ENCODE peak calls at places on chromosomes 12 and 14, in six cellular contexts. One of them, this sample, is unnamed.
A peak's percentile ranks its signal among the peaks of the same experiment; 100 is the strongest.

GRCh38 chr12:96514328-96514727 is 25.0 kb downstream of the CFAP54 start:
- DNase-seq in IMR-90: peak; percentile 60
- DNase-seq in H9: no peak
- DNase-seq in H1: no peak
- DNase-seq in neuronal stem cell: no peak
- DNase-seq in trophoblast cell: no peak
- DNase-seq in this sample: no peak

GRCh38 chr12:122871851-122872785 is 23.8 kb downstream of the VPS37B start:
- DNase-seq in IMR-90: peak; percentile 88
- DNase-seq in H9: peak; percentile 100
- DNase-seq in H1: peak; percentile 94
- DNase-seq in neuronal stem cell: no peak
- DNase-seq in trophoblast cell: peak; percentile 35
- DNase-seq in this sample: peak; percentile 86

GRCh38 chr12:21337959-21338704 is 3.4 kb upstream of the SLCO1A2 start:
- DNase-seq in IMR-90: no peak
- DNase-seq in H9: no peak
- DNase-seq in H1: no peak
- DNase-seq in neuronal stem cell: no peak
- DNase-seq in trophoblast cell: no peak
- DNase-seq in this sample: no peak

GRCh38 chr12:85794551-85794950 is 41.7 kb downstream of the RASSF9 start:
- DNase-seq in IMR-90: peak; percentile 4
- DNase-seq in H9: no peak
- DNase-seq in H1: no peak
- DNase-seq in neuronal stem cell: peak; percentile 4
- DNase-seq in trophoblast cell: no peak
- DNase-seq in this sample: no peak

GRCh38 chr12:113471619-113472171 is at the start of gene LHX5:
- DNase-seq in IMR-90: peak; percentile 13
- DNase-seq in H9: peak; percentile 78
- DNase-seq in H1: no peak
- DNase-seq in neuronal stem cell: peak; percentile 77
- DNase-seq in trophoblast cell: no peak
- DNase-seq in this sample: no peak

GRCh38 chr12:122030427-122030825 is 8.7 kb downstream of the BCL7A start:
- DNase-seq in IMR-90: no peak
- DNase-seq in H9: no peak
- DNase-seq in H1: no peak
- DNase-seq in neuronal stem cell: no peak
- DNase-seq in trophoblast cell: no peak
- DNase-seq in this sample: no peak

GRCh38 chr12:92178340-92178739 is 32.7 kb upstream of the BTG1 start:
- DNase-seq in IMR-90: no peak
- DNase-seq in H9: no peak
- DNase-seq in H1: no peak
- DNase-seq in neuronal stem cell: no peak
- DNase-seq in trophoblast cell: no peak
- DNase-seq in this sample: no peak

GRCh38 chr14:80475074-80475473 is 263.8 kb upstream of the DIO2 start:
- DNase-seq in IMR-90: peak; percentile 82
- DNase-seq in H9: no peak
- DNase-seq in H1: no peak
- DNase-seq in neuronal stem cell: no peak
- DNase-seq in trophoblast cell: no peak
- DNase-seq in this sample: peak; percentile 34

GRCh38 chr14:68219407-68219806 is 399.8 kb downstream of the RAD51B start:
- DNase-seq in IMR-90: no peak
- DNase-seq in H9: peak; percentile 39
- DNase-seq in H1: no peak
- DNase-seq in neuronal stem cell: no peak
- DNase-seq in trophoblast cell: no peak
- DNase-seq in this sample: no peak

GRCh38 chr12:128818065-128819022 is 5.4 kb downstream of the SLC15A4 start:
- DNase-seq in IMR-90: peak; percentile 43
- DNase-seq in H9: no peak
- DNase-seq in H1: no peak
- DNase-seq in neuronal stem cell: no peak
- DNase-seq in trophoblast cell: no peak
- DNase-seq in this sample: peak; percentile 64

GRCh38 chr14:31578266-31578665 is 17.1 kb downstream of the NUBPL start:
- DNase-seq in IMR-90: no peak
- DNase-seq in H9: no peak
- DNase-seq in H1: no peak
- DNase-seq in neuronal stem cell: no peak
- DNase-seq in trophoblast cell: no peak
- DNase-seq in this sample: no peak

GRCh38 chr12:131816495-131816894 is 11.7 kb upstream of the MMP17 start:
- DNase-seq in IMR-90: no peak
- DNase-seq in H9: no peak
- DNase-seq in H1: no peak
- DNase-seq in neuronal stem cell: no peak
- DNase-seq in trophoblast cell: no peak
- DNase-seq in this sample: no peak

GRCh38 chr12:110270125-110270962 is 10.7 kb upstream of the ATP2A2 start:
- DNase-seq in IMR-90: peak; percentile 73
- DNase-seq in H9: no peak
- DNase-seq in H1: no peak
- DNase-seq in neuronal stem cell: no peak
- DNase-seq in trophoblast cell: no peak
- DNase-seq in this sample: peak; percentile 82

GRCh38 chr14:68987653-68988036 is 8.5 kb upstream of the ACTN1 start:
- DNase-seq in IMR-90: no peak
- DNase-seq in H9: peak; percentile 79
- DNase-seq in H1: no peak
- DNase-seq in neuronal stem cell: peak; percentile 20
- DNase-seq in trophoblast cell: no peak
- DNase-seq in this sample: no peak

DNA sequence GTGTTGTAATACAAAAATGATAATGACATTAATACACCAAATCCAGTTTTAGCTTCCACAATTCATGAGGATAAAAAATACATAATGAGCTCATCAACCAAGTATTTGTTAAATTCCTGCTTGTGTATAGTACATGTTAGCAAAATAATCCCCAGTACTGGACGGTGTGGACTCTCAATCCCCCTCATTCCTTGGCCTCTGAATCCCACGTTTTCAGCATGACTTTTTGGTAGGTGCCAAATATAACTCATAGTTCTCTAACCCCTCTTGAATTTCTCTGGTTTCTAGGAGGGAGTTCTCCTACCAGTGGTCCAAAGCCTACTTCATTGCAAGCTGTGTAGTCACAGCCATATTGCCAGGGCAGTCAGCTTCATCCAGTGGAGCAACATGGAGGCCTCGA is 41.4 kb upstream of the EPS8 start:
- DNase-seq in IMR-90: peak; percentile 82
- DNase-seq in H9: no peak
- DNase-seq in H1: no peak
- DNase-seq in neuronal stem cell: no peak
- DNase-seq in trophoblast cell: no peak
- DNase-seq in this sample: no peak
- H3K14ac ChIP-seq in IMR-90: peak overlapping the region; percentile 72
- H3K14ac ChIP-seq in H9: no peak overlapping the region
- H3K14ac ChIP-seq in H1: no peak overlapping the region
- H3K14ac ChIP-seq in neuronal stem cell: no peak overlapping the region
- H3K14ac ChIP-seq in trophoblast cell: no peak overlapping the region
- H3K14ac ChIP-seq in this sample: no peak overlapping the region

DNA sequence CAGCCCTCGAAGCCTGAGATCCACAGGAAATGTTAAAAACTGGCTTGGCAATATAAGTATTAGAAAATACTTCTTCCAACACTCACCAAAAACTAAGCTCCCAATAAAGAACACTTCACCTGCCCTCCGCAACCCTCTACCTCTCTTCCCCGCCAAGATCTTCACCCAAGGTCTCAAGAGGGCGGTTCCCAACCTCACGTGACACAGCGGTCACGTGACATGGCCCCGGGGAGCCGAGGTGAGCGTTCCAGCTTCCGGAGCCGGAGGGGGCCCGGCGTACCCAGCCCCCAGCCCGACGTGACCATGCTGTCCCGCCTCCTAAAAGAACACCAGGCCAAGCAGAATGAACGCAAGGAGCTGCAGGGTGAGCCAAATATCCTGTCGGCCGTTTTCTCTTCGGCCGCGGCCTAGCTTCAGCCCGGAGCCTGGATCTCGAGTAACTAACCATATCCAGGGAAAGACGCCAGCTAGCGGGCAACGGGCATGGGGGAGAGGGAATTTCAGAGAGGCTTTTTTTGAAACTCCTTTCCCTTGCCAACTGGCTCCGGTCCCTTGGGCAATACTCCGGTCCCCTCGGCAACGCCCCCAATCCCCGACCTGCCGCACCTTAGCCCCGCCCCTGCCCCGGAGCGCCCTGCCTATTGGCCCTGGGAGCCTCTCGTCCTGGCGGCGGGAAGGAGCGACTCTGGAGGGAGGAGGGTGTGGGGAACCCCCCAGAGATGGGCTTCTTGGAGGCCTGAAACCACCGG is at the start of gene BLOC1S1:
- DNase-seq in IMR-90: peak; percentile 91
- DNase-seq in H9: peak; percentile 96
- DNase-seq in H1: peak; percentile 98
- DNase-seq in neuronal stem cell: peak; percentile 94
- DNase-seq in trophoblast cell: peak; percentile 93
- DNase-seq in this sample: peak; percentile 92
- H4K8ac ChIP-seq in IMR-90: peak within 1 kb of the TSS; percentile 98
- H4K8ac ChIP-seq in H9: no peak within 1 kb of the TSS
- H4K8ac ChIP-seq in H1: peak within 1 kb of the TSS; percentile 83
- H4K8ac ChIP-seq in neuronal stem cell: no peak within 1 kb of the TSS
- H4K8ac ChIP-seq in trophoblast cell: peak within 1 kb of the TSS; percentile 80
- H4K8ac ChIP-seq in this sample: peak within 1 kb of the TSS; percentile 98

GRCh38 chr14:22388669-22389625 is 200.1 kb downstream of the DAD1 start:
- DNase-seq in IMR-90: peak; percentile 51
- DNase-seq in H9: no peak
- DNase-seq in H1: no peak
- DNase-seq in neuronal stem cell: no peak
- DNase-seq in trophoblast cell: no peak
- DNase-seq in this sample: peak; percentile 57
- H3K14ac ChIP-seq in IMR-90: no peak overlapping the region
- H3K14ac ChIP-seq in H9: no peak overlapping the region
- H3K14ac ChIP-seq in H1: no peak overlapping the region
- H3K14ac ChIP-seq in neuronal stem cell: no peak overlapping the region
- H3K14ac ChIP-seq in trophoblast cell: no peak overlapping the region
- H3K14ac ChIP-seq in this sample: no peak overlapping the region

GRCh38 chr12:24948452-24948815 is 467 bp downstream of the BCAT1 start:
- DNase-seq in IMR-90: peak; percentile 54
- DNase-seq in H9: peak; percentile 59
- DNase-seq in H1: peak; percentile 57
- DNase-seq in neuronal stem cell: peak; percentile 26
- DNase-seq in trophoblast cell: no peak
- DNase-seq in this sample: peak; percentile 51

GRCh38 chr12:24947541-24948451 is 1.1 kb downstream of the BCAT1 start:
- DNase-seq in IMR-90: no peak
- DNase-seq in H9: no peak
- DNase-seq in H1: no peak
- DNase-seq in neuronal stem cell: no peak
- DNase-seq in trophoblast cell: no peak
- DNase-seq in this sample: peak; percentile 50

GRCh38 chr12:24945822-24946221 is 3.1 kb downstream of the BCAT1 start:
- DNase-seq in IMR-90: no peak
- DNase-seq in H9: no peak
- DNase-seq in H1: no peak
- DNase-seq in neuronal stem cell: no peak
- DNase-seq in trophoblast cell: no peak
- DNase-seq in this sample: no peak

GRCh38 chr12:24950231-24950834 is 1.4 kb upstream of the BCAT1 start:
- DNase-seq in IMR-90: no peak
- DNase-seq in H9: no peak
- DNase-seq in H1: no peak
- DNase-seq in neuronal stem cell: no peak
- DNase-seq in trophoblast cell: no peak
- DNase-seq in this sample: peak; percentile 21

GRCh38 chr12:24948816-24949722 is at the start of gene BCAT1:
- DNase-seq in IMR-90: peak; percentile 88
- DNase-seq in H9: peak; percentile 86
- DNase-seq in H1: peak; percentile 79
- DNase-seq in neuronal stem cell: peak; percentile 48
- DNase-seq in trophoblast cell: peak; percentile 48
- DNase-seq in this sample: peak; percentile 89
- H4K8ac ChIP-seq in IMR-90: peak within 1 kb of the TSS; percentile 99
- H4K8ac ChIP-seq in H9: peak within 1 kb of the TSS; percentile 99
- H4K8ac ChIP-seq in H1: peak within 1 kb of the TSS; percentile 99
- H4K8ac ChIP-seq in neuronal stem cell: no peak within 1 kb of the TSS
- H4K8ac ChIP-seq in trophoblast cell: peak within 1 kb of the TSS; percentile 92
- H4K8ac ChIP-seq in this sample: peak within 1 kb of the TSS; percentile 89

GRCh38 chr12:26121323-26121740 is 3.5 kb downstream of the BHLHE41 start:
- DNase-seq in IMR-90: no peak
- DNase-seq in H9: no peak
- DNase-seq in H1: no peak
- DNase-seq in neuronal stem cell: no peak
- DNase-seq in trophoblast cell: no peak
- DNase-seq in this sample: no peak
- H3K14ac ChIP-seq in IMR-90: no peak overlapping the region
- H3K14ac ChIP-seq in H9: no peak overlapping the region
- H3K14ac ChIP-seq in H1: no peak overlapping the region
- H3K14ac ChIP-seq in neuronal stem cell: no peak overlapping the region
- H3K14ac ChIP-seq in trophoblast cell: no peak overlapping the region
- H3K14ac ChIP-seq in this sample: no peak overlapping the region

GRCh38 chr14:34710744-34711143 is 3.6 kb downstream of the CFL2 start:
- DNase-seq in IMR-90: peak; percentile 66
- DNase-seq in H9: no peak
- DNase-seq in H1: no peak
- DNase-seq in neuronal stem cell: no peak
- DNase-seq in trophoblast cell: no peak
- DNase-seq in this sample: peak; percentile 34

GRCh38 chr14:34710006-34710405 is 4.4 kb downstream of the CFL2 start:
- DNase-seq in IMR-90: no peak
- DNase-seq in H9: no peak
- DNase-seq in H1: no peak
- DNase-seq in neuronal stem cell: no peak
- DNase-seq in trophoblast cell: no peak
- DNase-seq in this sample: no peak

GRCh38 chr14:34713122-34713680 is 1.2 kb downstream of the CFL2 start:
- DNase-seq in IMR-90: no peak
- DNase-seq in H9: no peak
- DNase-seq in H1: no peak
- DNase-seq in neuronal stem cell: no peak
- DNase-seq in trophoblast cell: no peak
- DNase-seq in this sample: no peak

GRCh38 chr14:34711808-34712712 is 2.3 kb downstream of the CFL2 start:
- DNase-seq in IMR-90: no peak
- DNase-seq in H9: no peak
- DNase-seq in H1: no peak
- DNase-seq in neuronal stem cell: no peak
- DNase-seq in trophoblast cell: no peak
- DNase-seq in this sample: no peak

DNA sequence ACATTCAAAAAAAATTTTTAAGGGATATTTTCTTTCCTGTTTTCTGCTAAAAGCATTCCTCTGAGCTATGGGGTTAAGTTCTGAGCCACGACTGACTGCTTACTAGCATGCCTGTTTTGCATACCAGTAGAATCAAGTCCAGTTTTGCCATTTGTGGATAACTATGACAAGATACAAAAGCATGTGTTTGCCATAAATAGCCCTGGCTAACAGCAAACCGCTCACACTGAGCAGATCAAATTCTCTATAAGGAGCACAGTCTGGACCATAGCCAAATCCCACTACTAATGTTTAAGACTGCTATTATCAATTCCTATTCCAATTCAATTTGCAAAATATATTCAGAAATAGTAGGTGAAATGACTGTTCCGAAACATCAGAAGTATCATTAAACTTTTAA is 3.2 kb downstream of the CFL2 start:
- DNase-seq in IMR-90: peak; percentile 94
- DNase-seq in H9: no peak
- DNase-seq in H1: no peak
- DNase-seq in neuronal stem cell: no peak
- DNase-seq in trophoblast cell: peak; percentile 44
- DNase-seq in this sample: peak; percentile 91
- H4K8ac ChIP-seq in IMR-90: no peak overlapping the region
- H4K8ac ChIP-seq in H9: no peak overlapping the region
- H4K8ac ChIP-seq in H1: no peak overlapping the region
- H4K8ac ChIP-seq in neuronal stem cell: no peak overlapping the region
- H4K8ac ChIP-seq in trophoblast cell: no peak overlapping the region
- H4K8ac ChIP-seq in this sample: no peak overlapping the region

GRCh38 chr12:39412210-39412609 is 30.7 kb downstream of the KIF21A start:
- DNase-seq in IMR-90: no peak
- DNase-seq in H9: peak; percentile 76
- DNase-seq in H1: no peak
- DNase-seq in neuronal stem cell: no peak
- DNase-seq in trophoblast cell: no peak
- DNase-seq in this sample: no peak
- H3K14ac ChIP-seq in IMR-90: no peak overlapping the region
- H3K14ac ChIP-seq in H9: no peak overlapping the region
- H3K14ac ChIP-seq in H1: no peak overlapping the region
- H3K14ac ChIP-seq in neuronal stem cell: no peak overlapping the region
- H3K14ac ChIP-seq in trophoblast cell: no peak overlapping the region
- H3K14ac ChIP-seq in this sample: no peak overlapping the region

This sample was measured in mesenchymal stem cell.